ENCODE peak calls at places on chromosomes 6 and 20, in seven cellular contexts. B is endothelial cell, T is pancreas, F is AG09319, Q is B cell, H is nephron progenitor cell, J is lower lobe of right lung. V is an unnamed sample.

GRCh38 chr6:169530762-169531143 is 171.1 kb downstream of the WDR27 start:
- DNase-seq in F (no peak), H (no peak), Q (no peak), T (no peak), J (no peak), B (no peak), V (no peak)

GRCh38 chr6:30556006-30556713 is at the start of gene GNL1:
- DNase-seq in J (peak; percentile 98), T (peak; percentile 96), H (peak; percentile 92), B (peak; percentile 95), Q (peak; percentile 99), F (peak; percentile 67), V (peak; percentile 96)

GRCh38 chr6:88047510-88048150 is at the start of gene SPACA1:
- DNase-seq in T (no peak), Q (peak; percentile 20), J (peak; percentile 39), B (no peak), H (no peak), F (no peak), V (no peak)

GRCh38 chr20:60055740-60056139 is 97.5 kb downstream of the CDH26 start:
- DNase-seq in H (no peak), J (peak; percentile 85), B (no peak), Q (no peak), F (no peak), T (no peak), V (no peak)

GRCh38 chr20:46631874-46632446 is 19.3 kb downstream of the SLC13A3 start:
- DNase-seq in T (no peak), B (no peak), H (no peak), J (no peak), F (no peak), Q (no peak), V (no peak)

GRCh38 chr20:24668791-24669190 is 199.4 kb downstream of the SYNDIG1 start:
- DNase-seq in T (no peak), Q (no peak), J (no peak), B (no peak), F (no peak), H (no peak), V (no peak)

GRCh38 chr6:16700202-16700997 is 60.9 kb downstream of the ATXN1 start:
- DNase-seq in B (peak; percentile 45), Q (no peak), J (no peak), F (no peak), T (no peak), H (peak; percentile 18), V (no peak)

GRCh38 chr20:50826121-50826520 is 31.3 kb downstream of the BCAS4 start:
- DNase-seq in B (no peak), Q (no peak), F (peak; percentile 68), J (no peak), T (no peak), H (no peak), V (no peak)

GRCh38 chr20:19301142-19301541 is 88.7 kb downstream of the SLC24A3 start:
- DNase-seq in B (no peak), Q (no peak), J (no peak), T (no peak), F (no peak), H (no peak), V (no peak)

GRCh38 chr6:53873922-53874321 is 79.1 kb downstream of the LRRC1 start:
- DNase-seq in F (no peak), T (no peak), J (no peak), H (no peak), Q (no peak), B (no peak), V (no peak)

GRCh38 chr6:146311079-146311478 is 232.6 kb upstream of the RAB32 start:
- DNase-seq in F (no peak), Q (no peak), B (no peak), J (no peak), T (no peak), H (no peak), V (no peak)

GRCh38 chr6:126020305-126021050 is 34.1 kb downstream of the TRMT11 start:
- DNase-seq in T (no peak), B (no peak), F (no peak), J (no peak), H (no peak), Q (no peak), V (no peak)

GRCh38 chr20:61253264-61253639 is 1.2 kb downstream of the CDH4 start:
- DNase-seq in Q (no peak), B (peak; percentile 51), J (no peak), T (no peak), F (no peak), H (peak; percentile 68), V (no peak)

GRCh38 chr6:14524319-14524718 is 406.7 kb downstream of the CD83 start:
- DNase-seq in Q (no peak), H (no peak), F (peak; percentile 78), B (no peak), T (no peak), J (no peak), V (no peak)

GRCh38 chr6:117992856-117993255 is 85.8 kb downstream of the SLC35F1 start:
- DNase-seq in J (no peak), T (no peak), B (no peak), H (no peak), Q (no peak), F (no peak), V (no peak)

GRCh38 chr6:37877373-37878149 is 58.0 kb downstream of the ZFAND3 start:
- DNase-seq in H (no peak), B (no peak), T (no peak), J (no peak), Q (no peak), F (no peak), V (no peak)

GRCh38 chr6:1761472-1761871 is 151.8 kb downstream of the FOXC1 start:
- DNase-seq in F (no peak), B (no peak), H (no peak), Q (no peak), J (no peak), T (no peak), V (no peak)

GRCh38 chr6:149852180-149852579 is 12.0 kb downstream of the LRP11 start:
- DNase-seq in H (no peak), F (no peak), Q (peak; percentile 65), B (no peak), J (peak; percentile 69), T (no peak), V (no peak)

GRCh38 chr6:14731638-14732037 is 514.2 kb upstream of the JARID2 start:
- DNase-seq in Q (no peak), H (no peak), B (no peak), F (no peak), J (no peak), T (no peak), V (no peak)

GRCh38 chr6:22621028-22621427 is 51.7 kb downstream of the HDGFL1 start:
- DNase-seq in B (no peak), T (no peak), Q (no peak), J (no peak), F (no peak), H (no peak), V (no peak)

GRCh38 chr6:33785766-33786165 is 3.2 kb downstream of the LEMD2 start:
- DNase-seq in J (no peak), B (no peak), F (no peak), Q (no peak), T (no peak), H (no peak), V (no peak)

GRCh38 chr20:33583154-33583553 is 79.0 kb upstream of the C20orf144 start:
- DNase-seq in B (no peak), Q (no peak), H (no peak), F (no peak), T (no peak), J (no peak), V (no peak)

GRCh38 chr6:145137425-145137824 is 597.9 kb downstream of the EPM2A start:
- DNase-seq in J (no peak), F (peak; percentile 15), H (no peak), Q (no peak), B (no peak), T (no peak), V (no peak)

GRCh38 chr6:154403803-154404202 is 47.2 kb upstream of the IPCEF1 start:
- DNase-seq in H (no peak), B (no peak), J (no peak), T (no peak), F (peak; percentile 71), Q (no peak), V (no peak)

GRCh38 chr6:14975124-14975815 is 270.6 kb upstream of the JARID2 start:
- DNase-seq in Q (no peak), H (no peak), F (no peak), J (no peak), T (no peak), B (no peak), V (no peak)

GRCh38 chr6:161393839-161394364 is 120.0 kb upstream of the AGPAT4 start:
- DNase-seq in H (peak; percentile 41), Q (peak; percentile 53), F (no peak), J (no peak), T (peak; percentile 45), B (peak; percentile 49), V (peak; percentile 78)

DNA sequence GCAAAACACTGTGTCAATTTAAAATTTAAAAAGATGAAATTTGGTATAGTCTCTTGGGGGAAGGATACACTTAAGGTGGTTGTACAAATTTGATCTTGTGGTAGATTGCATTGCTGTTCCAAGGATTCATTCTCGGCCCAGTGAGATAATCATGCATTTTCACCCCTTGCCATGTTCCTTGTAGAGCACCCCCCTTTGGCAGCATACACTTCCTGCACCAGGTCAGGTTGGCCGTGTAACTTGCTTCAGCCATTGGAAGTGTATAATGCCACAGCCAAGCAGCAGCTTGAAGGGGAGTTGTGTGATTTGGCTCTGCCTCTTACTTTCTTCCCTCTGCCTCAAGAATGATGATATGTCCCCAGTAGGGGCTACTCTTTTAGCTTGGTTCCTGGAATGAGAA is 21.9 kb downstream of the CCN2 start:
- DNase-seq in H (no peak), B (no peak), F (no peak), J (no peak), T (no peak), Q (no peak), V (no peak)
- TF ChIP-seq CTCF in H (no peak), B (peak; percentile 36), F (no peak), J (no peak), T (no peak), Q (no peak), V (no peak)

DNA sequence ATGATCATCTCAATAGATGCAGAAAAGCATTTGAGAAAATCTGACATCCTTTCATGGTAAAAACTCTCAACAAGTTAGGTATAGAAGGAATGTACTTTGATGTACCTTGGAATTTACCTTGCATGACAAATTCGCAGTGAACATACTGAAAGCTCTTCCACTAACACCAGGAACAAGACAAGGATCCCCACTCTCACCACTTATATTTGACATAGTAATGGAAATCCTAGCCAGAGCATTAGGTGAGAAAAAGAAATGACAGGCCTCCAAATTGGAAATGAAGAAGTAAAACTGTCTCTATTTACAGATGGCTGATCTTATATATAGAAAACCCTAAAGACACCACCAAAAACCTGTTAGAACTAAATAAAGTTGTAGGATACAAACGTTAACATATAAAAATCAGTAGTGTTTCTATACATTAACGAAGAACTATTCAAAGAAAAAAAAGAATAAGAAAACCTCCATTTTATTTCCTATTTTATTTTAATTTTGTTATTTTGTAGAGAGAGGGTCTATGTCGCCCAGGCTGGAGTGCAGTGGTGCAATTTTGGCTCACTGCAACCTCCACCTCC is 26.9 kb downstream of the PCNA start:
- DNase-seq in B (no peak), F (no peak), J (no peak), Q (no peak), H (no peak), T (no peak), V (no peak)
- TF ChIP-seq CTCF in B (no peak), F (no peak), J (no peak), Q (no peak), H (no peak), T (no peak), V (no peak)

GRCh38 chr6:120826253-120826652 is 508.0 kb downstream of the TBC1D32 start:
- DNase-seq in J (no peak), Q (peak; percentile 32), H (peak; percentile 59), T (peak; percentile 62), F (no peak), B (peak; percentile 69), V (no peak)
- TF ChIP-seq CTCF in J (peak; percentile 51), Q (peak; percentile 53), H (peak; percentile 75), T (peak; percentile 58), F (peak; percentile 45), B (peak; percentile 78), V (peak; percentile 43)

GRCh38 chr6:69155467-69155866 is 520.4 kb downstream of the ADGRB3 start:
- DNase-seq in H (no peak), J (no peak), B (no peak), F (no peak), T (no peak), Q (no peak), V (no peak)
- TF ChIP-seq CTCF in H (no peak), J (no peak), B (no peak), F (no peak), T (no peak), Q (no peak), V (no peak)

V was measured in GM10248.